ENCODE peak calls at places on chromosome 20, in nine cellular contexts. L, O, Z, T, R, A, I, M and E are unnamed samples.

GRCh38 chr20:4978050-4978918 is 23.0 kb downstream of the SLC23A2 start:
- DNase-seq in R (no peak), I (no peak), L (no peak), A (no peak), T (no peak), O (no peak), M (no peak), Z (no peak), E (no peak)

GRCh38 chr20:33442136-33443005 is 1.2 kb downstream of the SNTA1 start:
- DNase-seq in A (no peak), R (no peak), O (no peak), I (no peak), T (no peak), M (no peak), Z (no peak), L (no peak), E (no peak)

GRCh38 chr20:62595491-62595890 is 46.8 kb upstream of the SLCO4A1 start:
- DNase-seq in R (no peak), A (peak; percentile 18), M (peak; percentile 59), O (no peak), I (no peak), L (no peak), Z (no peak), T (no peak), E (no peak)

GRCh38 chr20:53946106-53946505 is 124.3 kb downstream of the BCAS1 start:
- DNase-seq in Z (no peak), T (no peak), I (no peak), L (no peak), O (no peak), A (no peak), M (no peak), R (no peak), E (no peak)

GRCh38 chr20:2133318-2134183 is 31.9 kb downstream of the STK35 start:
- DNase-seq in R (no peak), A (peak; percentile 77), I (no peak), Z (no peak), L (no peak), M (peak; percentile 67), T (peak; percentile 60), O (no peak), E (no peak)

GRCh38 chr20:1402149-1402548 is 9.3 kb upstream of the FKBP1A start:
- DNase-seq in O (no peak), L (no peak), T (peak; percentile 57), Z (no peak), M (peak; percentile 86), R (no peak), I (no peak), A (no peak), E (no peak)

GRCh38 chr20:35669221-35669620 is 4.5 kb upstream of the CPNE1 start:
- DNase-seq in T (no peak), Z (no peak), I (no peak), M (no peak), O (no peak), R (no peak), A (no peak), L (no peak), E (no peak)

GRCh38 chr20:10524034-10524476 is 89.0 kb downstream of the SLX4IP start:
- DNase-seq in T (peak; percentile 68), M (no peak), Z (no peak), L (no peak), O (no peak), R (no peak), I (no peak), A (peak; percentile 67), E (peak; percentile 5)

GRCh38 chr20:10240655-10241054 is 22.0 kb downstream of the SNAP25 start:
- DNase-seq in A (no peak), L (no peak), O (no peak), M (no peak), Z (no peak), I (no peak), R (no peak), T (no peak), E (no peak)

GRCh38 chr20:46523696-46524328 is 10.5 kb upstream of the ZNF334 start:
- DNase-seq in R (no peak), M (no peak), O (no peak), L (no peak), I (no peak), Z (no peak), A (no peak), T (no peak), E (no peak)

GRCh38 chr20:33602826-33603590 is 59.1 kb upstream of the C20orf144 start:
- DNase-seq in R (no peak), I (no peak), Z (no peak), T (no peak), A (no peak), O (no peak), M (no peak), L (no peak), E (no peak)

GRCh38 chr20:37543828-37544227 is 16.2 kb upstream of the BLCAP start:
- DNase-seq in Z (no peak), M (peak; percentile 56), T (no peak), A (no peak), O (no peak), I (no peak), R (no peak), L (no peak), E (no peak)

GRCh38 chr20:56391596-56392281 is at the start of gene AURKA:
- DNase-seq in T (no peak), Z (no peak), A (no peak), R (no peak), M (peak; percentile 26), L (no peak), I (no peak), O (no peak), E (no peak)

GRCh38 chr20:63317601-63318291 is 24.8 kb downstream of the COL20A1 start:
- DNase-seq in M (no peak), L (no peak), Z (no peak), T (no peak), R (no peak), I (no peak), O (no peak), A (no peak), E (no peak)

GRCh38 chr20:9488063-9488462 is 26.3 kb upstream of the LAMP5 start:
- DNase-seq in M (no peak), A (no peak), L (no peak), Z (no peak), T (no peak), O (no peak), I (no peak), R (no peak), E (no peak)

GRCh38 chr20:32208499-32209154 is 947 bp downstream of the POFUT1 start:
- DNase-seq in M (no peak), T (no peak), A (no peak), R (no peak), Z (no peak), O (no peak), I (no peak), L (no peak), E (no peak)

GRCh38 chr20:36866681-36867485 is 9.1 kb upstream of the TLDC2 start:
- DNase-seq in A (peak; percentile 49), T (no peak), L (no peak), I (no peak), R (no peak), Z (no peak), O (no peak), M (no peak), E (no peak)

GRCh38 chr20:63560856-63561609 is 7.1 kb downstream of the FNDC11 start:
- DNase-seq in L (no peak), T (no peak), I (no peak), A (no peak), R (no peak), O (no peak), Z (no peak), M (no peak), E (no peak)

GRCh38 chr20:32537657-32538525 is 47.2 kb downstream of the NOL4L start:
- DNase-seq in Z (no peak), R (no peak), L (no peak), A (no peak), M (no peak), O (no peak), T (no peak), I (no peak), E (no peak)

GRCh38 chr20:22379472-22379871 is 204.9 kb downstream of the FOXA2 start:
- DNase-seq in R (no peak), O (no peak), T (peak; percentile 43), Z (no peak), L (no peak), M (peak; percentile 0), A (peak; percentile 55), I (no peak), E (no peak)

GRCh38 chr20:61739086-61739831 is 326.4 kb downstream of the TAF4 start:
- DNase-seq in M (no peak), Z (no peak), L (no peak), R (no peak), I (no peak), O (no peak), A (no peak), T (no peak), E (no peak)

GRCh38 chr20:4443016-4443415 is 278.7 kb upstream of the PRND start:
- DNase-seq in O (no peak), Z (no peak), L (no peak), M (no peak), T (no peak), R (no peak), A (no peak), I (no peak), E (no peak)

GRCh38 chr20:57685134-57685851 is 24.5 kb downstream of the PMEPA1 start:
- DNase-seq in O (no peak), R (no peak), A (peak; percentile 41), M (no peak), L (no peak), I (no peak), Z (no peak), T (no peak), E (no peak)

GRCh38 chr20:62258499-62259293 is 20.4 kb downstream of the OSBPL2 start:
- DNase-seq in L (no peak), A (peak; percentile 74), I (no peak), M (peak; percentile 73), Z (no peak), T (peak; percentile 48), O (no peak), R (no peak), E (no peak)

GRCh38 chr20:17518339-17519052 is 12.7 kb downstream of the BFSP1 start:
- DNase-seq in I (peak; percentile 28), L (no peak), A (no peak), M (peak; percentile 17), T (no peak), R (no peak), O (no peak), Z (no peak), E (no peak)

GRCh38 chr20:16695633-16696032 is 34.2 kb upstream of the SNRPB2 start:
- DNase-seq in M (no peak), O (no peak), I (no peak), Z (no peak), R (no peak), L (no peak), T (no peak), A (no peak), E (no peak)

GRCh38 chr20:58927490-58928061 is 53.5 kb upstream of the NELFCD start:
- DNase-seq in M (no peak), A (no peak), I (no peak), R (no peak), T (no peak), L (no peak), Z (no peak), O (no peak), E (no peak)

GRCh38 chr20:34558320-34559202 is at the start of gene MAP1LC3A:
- DNase-seq in M (peak; percentile 94), O (peak; percentile 91), A (peak; percentile 97), T (peak; percentile 91), L (peak; percentile 66), R (peak; percentile 92), I (peak; percentile 86), Z (no peak), E (peak; percentile 93)

GRCh38 chr20:63896136-63896890 is 1.4 kb downstream of the DNAJC5 start:
- DNase-seq in L (no peak), O (no peak), Z (peak; percentile 62), I (no peak), R (no peak), T (no peak), A (peak; percentile 25), M (peak; percentile 34), E (no peak)

GRCh38 chr20:63754008-63754407 is 14.4 kb downstream of the SLC2A4RG start:
- DNase-seq in I (no peak), Z (no peak), M (no peak), L (no peak), T (no peak), A (no peak), O (no peak), R (no peak), E (no peak)

GRCh38 chr20:53149184-53149651 is 177.1 kb downstream of the TSHZ2 start:
- DNase-seq in R (no peak), I (no peak), O (no peak), Z (no peak), L (no peak), M (no peak), A (no peak), T (no peak), E (no peak)